ENCODE peak calls at places on chromosomes 3 and 15, in five cellular contexts. One of them, this sample, is unnamed.
A peak's percentile ranks its signal among the peaks of the same experiment; 100 is the strongest.

GRCh38 chr3:129599607-129600006 is 6.9 kb downstream of the PLXND1 start:
- DNase-seq in trophoblast cell: peak; percentile 63
- DNase-seq in neuronal stem cell: no peak
- DNase-seq in mesenchymal stem cell: peak; percentile 93
- DNase-seq in H9: peak; percentile 88
- DNase-seq in this sample: peak; percentile 63

GRCh38 chr15:91871138-91871537 is 17.6 kb downstream of the SLCO3A1 start:
- DNase-seq in neuronal stem cell: no peak
- DNase-seq in H9: no peak
- DNase-seq in mesenchymal stem cell: no peak
- DNase-seq in trophoblast cell: no peak
- DNase-seq in this sample: no peak

GRCh38 chr3:141797819-141798405 is 34.7 kb downstream of the GRK7 start:
- DNase-seq in trophoblast cell: no peak
- DNase-seq in neuronal stem cell: no peak
- DNase-seq in mesenchymal stem cell: no peak
- DNase-seq in H9: no peak
- DNase-seq in this sample: no peak

GRCh38 chr3:58246148-58247051 is 8.8 kb downstream of the ABHD6 start:
- DNase-seq in mesenchymal stem cell: no peak
- DNase-seq in neuronal stem cell: no peak
- DNase-seq in H9: no peak
- DNase-seq in trophoblast cell: peak; percentile 71
- DNase-seq in this sample: no peak

GRCh38 chr15:43370975-43371974 is at the start of the genes TUBGCP4 and ZSCAN29:
- DNase-seq in neuronal stem cell: peak; percentile 90
- DNase-seq in trophoblast cell: peak; percentile 92
- DNase-seq in mesenchymal stem cell: peak; percentile 83
- DNase-seq in H9: peak; percentile 94
- DNase-seq in this sample: peak; percentile 73

GRCh38 chr15:32041294-32041693 is 11.0 kb downstream of the CHRNA7 start:
- DNase-seq in H9: peak; percentile 41
- DNase-seq in mesenchymal stem cell: no peak
- DNase-seq in trophoblast cell: no peak
- DNase-seq in neuronal stem cell: no peak
- DNase-seq in this sample: no peak

GRCh38 chr3:23459915-23460546 is 256.9 kb downstream of the UBE2E2 start:
- DNase-seq in mesenchymal stem cell: no peak
- DNase-seq in H9: no peak
- DNase-seq in neuronal stem cell: no peak
- DNase-seq in trophoblast cell: no peak
- DNase-seq in this sample: no peak

GRCh38 chr3:126543457-126544090 is 15.2 kb downstream of the C3orf22 start:
- DNase-seq in H9: no peak
- DNase-seq in mesenchymal stem cell: no peak
- DNase-seq in neuronal stem cell: no peak
- DNase-seq in trophoblast cell: no peak
- DNase-seq in this sample: no peak

GRCh38 chr15:57647791-57648130 is 56.1 kb downstream of the MYZAP start:
- DNase-seq in mesenchymal stem cell: no peak
- DNase-seq in neuronal stem cell: no peak
- DNase-seq in H9: no peak
- DNase-seq in trophoblast cell: no peak
- DNase-seq in this sample: no peak

GRCh38 chr3:156307704-156308103 is 187.3 kb downstream of the KCNAB1 start:
- DNase-seq in mesenchymal stem cell: no peak
- DNase-seq in trophoblast cell: no peak
- DNase-seq in H9: no peak
- DNase-seq in neuronal stem cell: no peak
- DNase-seq in this sample: no peak

GRCh38 chr15:69513450-69513849 is 60.8 kb downstream of the RPLP1 start:
- DNase-seq in neuronal stem cell: no peak
- DNase-seq in trophoblast cell: no peak
- DNase-seq in mesenchymal stem cell: no peak
- DNase-seq in H9: no peak
- DNase-seq in this sample: no peak

GRCh38 chr15:34366271-34367043 is 539 bp downstream of the LPCAT4 start:
- DNase-seq in trophoblast cell: peak; percentile 87
- DNase-seq in mesenchymal stem cell: peak; percentile 49
- DNase-seq in H9: peak; percentile 92
- DNase-seq in neuronal stem cell: peak; percentile 63
- DNase-seq in this sample: peak; percentile 82

GRCh38 chr15:90588427-90588826 is 58.7 kb downstream of the CRTC3 start:
- DNase-seq in trophoblast cell: no peak
- DNase-seq in mesenchymal stem cell: peak; percentile 13
- DNase-seq in neuronal stem cell: no peak
- DNase-seq in H9: no peak
- DNase-seq in this sample: no peak

GRCh38 chr3:29922990-29923746 is 642.3 kb downstream of the RBMS3 start:
- DNase-seq in trophoblast cell: no peak
- DNase-seq in neuronal stem cell: no peak
- DNase-seq in H9: no peak
- DNase-seq in mesenchymal stem cell: peak; percentile 93
- DNase-seq in this sample: no peak

GRCh38 chr3:77038468-77038927 is 1.4 kb upstream of the ROBO2 start:
- DNase-seq in neuronal stem cell: peak; percentile 85
- DNase-seq in trophoblast cell: peak; percentile 48
- DNase-seq in H9: peak; percentile 85
- DNase-seq in mesenchymal stem cell: peak; percentile 89
- DNase-seq in this sample: peak; percentile 64

GRCh38 chr15:65819563-65819960 is 27.5 kb upstream of the DENND4A start:
- DNase-seq in trophoblast cell: no peak
- DNase-seq in H9: no peak
- DNase-seq in mesenchymal stem cell: peak; percentile 84
- DNase-seq in neuronal stem cell: no peak
- DNase-seq in this sample: no peak

GRCh38 chr3:111729087-111729846 is 129.8 kb upstream of the PHLDB2 start:
- DNase-seq in H9: no peak
- DNase-seq in trophoblast cell: no peak
- DNase-seq in mesenchymal stem cell: no peak
- DNase-seq in neuronal stem cell: no peak
- DNase-seq in this sample: no peak

GRCh38 chr3:138479355-138479964 is 45.0 kb downstream of the ESYT3 start:
- DNase-seq in mesenchymal stem cell: peak; percentile 53
- DNase-seq in trophoblast cell: peak; percentile 55
- DNase-seq in H9: peak; percentile 69
- DNase-seq in neuronal stem cell: peak; percentile 41
- DNase-seq in this sample: no peak

GRCh38 chr3:175590745-175591144 is 731.6 kb downstream of the NAALADL2 start:
- DNase-seq in H9: no peak
- DNase-seq in trophoblast cell: no peak
- DNase-seq in mesenchymal stem cell: no peak
- DNase-seq in neuronal stem cell: no peak
- DNase-seq in this sample: no peak

GRCh38 chr15:95644476-95644875 is 686.0 kb upstream of the NR2F2 start:
- DNase-seq in mesenchymal stem cell: no peak
- DNase-seq in neuronal stem cell: no peak
- DNase-seq in trophoblast cell: no peak
- DNase-seq in H9: no peak
- DNase-seq in this sample: no peak

GRCh38 chr3:181210275-181210674 is 220.7 kb upstream of the DNAJC19 start:
- DNase-seq in neuronal stem cell: peak; percentile 9
- DNase-seq in trophoblast cell: peak; percentile 32
- DNase-seq in H9: no peak
- DNase-seq in mesenchymal stem cell: no peak
- DNase-seq in this sample: no peak

GRCh38 chr3:331881-332280 is 135.3 kb downstream of the CHL1 start:
- DNase-seq in H9: no peak
- DNase-seq in neuronal stem cell: no peak
- DNase-seq in trophoblast cell: no peak
- DNase-seq in mesenchymal stem cell: peak; percentile 75
- DNase-seq in this sample: no peak

GRCh38 chr3:16828815-16829214 is 55.9 kb upstream of the PLCL2 start:
- DNase-seq in trophoblast cell: peak; percentile 46
- DNase-seq in H9: peak; percentile 62
- DNase-seq in mesenchymal stem cell: peak; percentile 25
- DNase-seq in neuronal stem cell: no peak
- DNase-seq in this sample: peak; percentile 33

GRCh38 chr15:42385206-42385979 is 26.1 kb downstream of the CAPN3 start:
- DNase-seq in mesenchymal stem cell: peak; percentile 58
- DNase-seq in neuronal stem cell: peak; percentile 36
- DNase-seq in trophoblast cell: peak; percentile 59
- DNase-seq in H9: peak; percentile 80
- DNase-seq in this sample: peak; percentile 76

GRCh38 chr3:186152889-186153292 is 44.0 kb upstream of the ETV5 start:
- DNase-seq in trophoblast cell: peak; percentile 23
- DNase-seq in neuronal stem cell: no peak
- DNase-seq in mesenchymal stem cell: no peak
- DNase-seq in H9: no peak
- DNase-seq in this sample: no peak

GRCh38 chr3:184896336-184896735 is 84.4 kb downstream of the VPS8 start:
- DNase-seq in trophoblast cell: no peak
- DNase-seq in mesenchymal stem cell: no peak
- DNase-seq in neuronal stem cell: no peak
- DNase-seq in H9: no peak
- DNase-seq in this sample: no peak

GRCh38 chr3:158492685-158493084 is 78.3 kb upstream of the MLF1 start:
- DNase-seq in H9: no peak
- DNase-seq in neuronal stem cell: no peak
- DNase-seq in trophoblast cell: no peak
- DNase-seq in mesenchymal stem cell: no peak
- DNase-seq in this sample: no peak

GRCh38 chr3:47283193-47283537 is 421 bp downstream of the KLHL18 start:
- DNase-seq in trophoblast cell: peak; percentile 29
- DNase-seq in neuronal stem cell: no peak
- DNase-seq in mesenchymal stem cell: no peak
- DNase-seq in H9: no peak
- DNase-seq in this sample: no peak

GRCh38 chr15:91694829-91695205 is 158.7 kb upstream of the SLCO3A1 start:
- DNase-seq in H9: no peak
- DNase-seq in mesenchymal stem cell: no peak
- DNase-seq in trophoblast cell: peak; percentile 85
- DNase-seq in neuronal stem cell: no peak
- DNase-seq in this sample: no peak

GRCh38 chr15:57505949-57506391 is 85.7 kb upstream of the MYZAP start:
- DNase-seq in neuronal stem cell: no peak
- DNase-seq in trophoblast cell: peak; percentile 97
- DNase-seq in mesenchymal stem cell: peak; percentile 35
- DNase-seq in H9: no peak
- DNase-seq in this sample: no peak

DNA sequence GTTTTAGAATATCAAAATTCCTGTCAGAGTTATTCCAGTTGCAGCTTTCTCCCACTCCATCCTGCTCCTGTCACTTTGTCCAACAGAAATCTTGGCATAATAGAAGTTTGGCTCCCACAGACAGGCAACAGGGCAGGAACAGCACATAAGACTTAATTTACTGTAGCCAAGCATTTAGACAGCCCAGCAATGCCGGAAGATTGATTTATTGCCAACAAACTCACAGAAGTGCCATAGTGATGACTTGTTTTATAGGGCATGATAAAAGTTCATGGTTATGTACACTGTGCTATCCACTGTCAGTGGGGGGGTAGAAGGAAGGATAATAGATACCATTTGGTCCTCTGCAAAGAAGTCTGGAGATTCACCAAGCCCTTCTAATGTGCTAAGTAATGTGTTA is 98.3 kb upstream of the CBLB start:
- DNase-seq in H9: no peak
- DNase-seq in mesenchymal stem cell: no peak
- DNase-seq in neuronal stem cell: no peak
- DNase-seq in trophoblast cell: no peak
- DNase-seq in this sample: no peak
- H2AFZ ChIP-seq in H9: no peak overlapping the region
- H2AFZ ChIP-seq in mesenchymal stem cell: no peak overlapping the region
- H2AFZ ChIP-seq in neuronal stem cell: no peak overlapping the region
- H2AFZ ChIP-seq in trophoblast cell: no peak overlapping the region
- H2AFZ ChIP-seq in this sample: no peak overlapping the region

GRCh38 chr3:172254542-172254941 is 193.7 kb downstream of the GHSR start:
- DNase-seq in trophoblast cell: no peak
- DNase-seq in H9: no peak
- DNase-seq in mesenchymal stem cell: no peak
- DNase-seq in neuronal stem cell: no peak
- DNase-seq in this sample: no peak

GRCh38 chr3:172253200-172253599 is 195.1 kb downstream of the GHSR start:
- DNase-seq in trophoblast cell: no peak
- DNase-seq in mesenchymal stem cell: no peak
- DNase-seq in H9: no peak
- DNase-seq in neuronal stem cell: no peak
- DNase-seq in this sample: no peak

GRCh38 chr3:172247525-172248274 is 200.6 kb downstream of the GHSR start:
- DNase-seq in mesenchymal stem cell: no peak
- DNase-seq in neuronal stem cell: no peak
- DNase-seq in H9: no peak
- DNase-seq in trophoblast cell: peak; percentile 33
- DNase-seq in this sample: no peak

GRCh38 chr3:172249039-172249438 is 199.2 kb downstream of the GHSR start:
- DNase-seq in mesenchymal stem cell: peak; percentile 74
- DNase-seq in H9: no peak
- DNase-seq in trophoblast cell: peak; percentile 35
- DNase-seq in neuronal stem cell: no peak
- DNase-seq in this sample: no peak

DNA sequence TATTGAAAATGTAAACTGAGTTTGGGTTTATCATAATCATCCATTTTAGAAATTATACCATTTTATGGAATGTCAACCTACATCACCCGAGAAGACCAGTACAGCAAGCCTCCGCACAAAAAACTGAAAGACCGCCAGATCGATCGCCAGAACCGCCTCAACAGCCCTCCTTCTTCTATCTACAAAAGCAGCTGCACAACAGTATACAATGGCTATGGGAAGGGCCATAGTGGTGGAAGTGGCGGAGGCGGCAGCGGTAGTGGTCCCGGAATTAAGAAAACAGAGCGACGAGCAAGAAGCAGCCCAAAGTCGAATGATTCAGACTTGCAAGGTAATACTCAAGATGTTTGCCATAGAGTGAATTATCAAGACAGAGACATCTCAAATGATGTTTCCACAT is 197.0 kb downstream of the GHSR start:
- DNase-seq in H9: no peak
- DNase-seq in trophoblast cell: no peak
- DNase-seq in neuronal stem cell: no peak
- DNase-seq in mesenchymal stem cell: no peak
- DNase-seq in this sample: no peak
- H2BK12ac ChIP-seq in H9: no peak overlapping the region
- H2BK12ac ChIP-seq in trophoblast cell: no peak overlapping the region
- H2BK12ac ChIP-seq in neuronal stem cell: no peak overlapping the region
- H2BK12ac ChIP-seq in mesenchymal stem cell: no peak overlapping the region
- H2BK12ac ChIP-seq in this sample: no peak overlapping the region

GRCh38 chr3:145134738-145135137 is 1026.2 kb downstream of the PLOD2 start:
- DNase-seq in H9: no peak
- DNase-seq in trophoblast cell: no peak
- DNase-seq in mesenchymal stem cell: no peak
- DNase-seq in neuronal stem cell: no peak
- DNase-seq in this sample: no peak
- H2AFZ ChIP-seq in H9: no peak overlapping the region
- H2AFZ ChIP-seq in trophoblast cell: no peak overlapping the region
- H2AFZ ChIP-seq in mesenchymal stem cell: no peak overlapping the region
- H2AFZ ChIP-seq in neuronal stem cell: no peak overlapping the region
- H2AFZ ChIP-seq in this sample: no peak overlapping the region

DNA sequence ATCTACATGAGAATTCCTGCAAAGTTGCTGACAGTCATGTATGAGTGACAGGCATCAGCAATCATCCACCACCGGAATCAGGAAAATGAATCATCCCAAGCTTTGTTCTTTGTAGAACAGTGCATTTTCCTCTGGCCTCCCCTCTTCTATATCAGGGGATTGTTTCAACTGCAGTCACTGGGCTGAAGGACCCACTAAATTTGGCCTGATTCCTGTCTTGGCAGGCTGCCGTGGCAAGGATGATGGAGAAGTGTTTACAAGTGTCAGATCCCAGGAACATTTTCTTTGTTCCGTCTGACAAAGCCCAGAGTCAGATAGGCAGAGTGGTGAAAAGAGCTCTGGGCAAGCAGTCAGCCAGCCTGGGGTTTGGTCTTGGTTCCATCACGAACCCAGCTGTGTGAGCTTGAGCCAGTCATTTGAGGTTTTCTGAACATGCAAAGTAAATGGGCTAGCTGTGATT is 175.1 kb upstream of the TSC22D2 start:
- DNase-seq in trophoblast cell: peak; percentile 39
- DNase-seq in H9: no peak
- DNase-seq in mesenchymal stem cell: no peak
- DNase-seq in neuronal stem cell: no peak
- DNase-seq in this sample: no peak
- H2BK12ac ChIP-seq in trophoblast cell: peak overlapping the region; percentile 4
- H2BK12ac ChIP-seq in H9: no peak overlapping the region
- H2BK12ac ChIP-seq in mesenchymal stem cell: peak overlapping the region; percentile 23
- H2BK12ac ChIP-seq in neuronal stem cell: no peak overlapping the region
- H2BK12ac ChIP-seq in this sample: no peak overlapping the region